ENCODE peak calls at places on chromosomes 1 and 21, in four cellular contexts. One of them, this sample, is unnamed.
A peak's percentile ranks its signal among the peaks of the same experiment; 100 is the strongest.

GRCh38 chr21:39077816-39078215 is 105.4 kb downstream of the PSMG1 start:
- DNase-seq in right lobe of liver: no peak
- DNase-seq in tibial nerve: no peak
- DNase-seq in heart left ventricle: no peak
- DNase-seq in this sample: no peak

GRCh38 chr1:116170901-116171589 is 59.8 kb downstream of the MAB21L3 start:
- DNase-seq in right lobe of liver: no peak
- DNase-seq in tibial nerve: no peak
- DNase-seq in heart left ventricle: no peak
- DNase-seq in this sample: no peak

GRCh38 chr1:82632164-82632563 is 831.4 kb downstream of the ADGRL2 start:
- DNase-seq in right lobe of liver: no peak
- DNase-seq in tibial nerve: no peak
- DNase-seq in heart left ventricle: no peak
- DNase-seq in this sample: no peak

GRCh38 chr1:29515188-29515955 is 279.1 kb downstream of the PTPRU start:
- DNase-seq in right lobe of liver: peak; percentile 9
- DNase-seq in tibial nerve: no peak
- DNase-seq in heart left ventricle: no peak
- DNase-seq in this sample: no peak

GRCh38 chr1:169115891-169116585 is 9.5 kb downstream of the ATP1B1 start:
- DNase-seq in right lobe of liver: peak; percentile 89
- DNase-seq in tibial nerve: no peak
- DNase-seq in heart left ventricle: peak; percentile 80
- DNase-seq in this sample: no peak

GRCh38 chr21:29024474-29025327 is at the start of gene USP16:
- DNase-seq in right lobe of liver: peak; percentile 94
- DNase-seq in tibial nerve: peak; percentile 85
- DNase-seq in heart left ventricle: peak; percentile 97
- DNase-seq in this sample: peak; percentile 95

GRCh38 chr1:187892640-187893039 is 1063.9 kb downstream of the PLA2G4A start:
- DNase-seq in right lobe of liver: no peak
- DNase-seq in tibial nerve: no peak
- DNase-seq in heart left ventricle: no peak
- DNase-seq in this sample: no peak

GRCh38 chr21:41429925-41430491 is 4.0 kb downstream of the MX1 start:
- DNase-seq in right lobe of liver: no peak
- DNase-seq in tibial nerve: no peak
- DNase-seq in heart left ventricle: no peak
- DNase-seq in this sample: no peak

GRCh38 chr1:116763116-116763786 is 9.0 kb downstream of the CD2 start:
- DNase-seq in right lobe of liver: no peak
- DNase-seq in tibial nerve: no peak
- DNase-seq in heart left ventricle: no peak
- DNase-seq in this sample: no peak

GRCh38 chr21:14718957-14719356 is 172.8 kb upstream of the SAMSN1 start:
- DNase-seq in right lobe of liver: no peak
- DNase-seq in tibial nerve: no peak
- DNase-seq in heart left ventricle: no peak
- DNase-seq in this sample: no peak

GRCh38 chr21:41750532-41751151 is 16.2 kb downstream of the RIPK4 start:
- DNase-seq in right lobe of liver: no peak
- DNase-seq in tibial nerve: no peak
- DNase-seq in heart left ventricle: no peak
- DNase-seq in this sample: no peak

GRCh38 chr1:201655910-201656669 is 117.2 kb downstream of the NAV1 start:
- DNase-seq in right lobe of liver: no peak
- DNase-seq in tibial nerve: no peak
- DNase-seq in heart left ventricle: no peak
- DNase-seq in this sample: peak; percentile 44

GRCh38 chr1:171655215-171656116 is 3.0 kb upstream of the MYOC start:
- DNase-seq in right lobe of liver: peak; percentile 61
- DNase-seq in tibial nerve: peak; percentile 51
- DNase-seq in heart left ventricle: peak; percentile 86
- DNase-seq in this sample: peak; percentile 79

DNA sequence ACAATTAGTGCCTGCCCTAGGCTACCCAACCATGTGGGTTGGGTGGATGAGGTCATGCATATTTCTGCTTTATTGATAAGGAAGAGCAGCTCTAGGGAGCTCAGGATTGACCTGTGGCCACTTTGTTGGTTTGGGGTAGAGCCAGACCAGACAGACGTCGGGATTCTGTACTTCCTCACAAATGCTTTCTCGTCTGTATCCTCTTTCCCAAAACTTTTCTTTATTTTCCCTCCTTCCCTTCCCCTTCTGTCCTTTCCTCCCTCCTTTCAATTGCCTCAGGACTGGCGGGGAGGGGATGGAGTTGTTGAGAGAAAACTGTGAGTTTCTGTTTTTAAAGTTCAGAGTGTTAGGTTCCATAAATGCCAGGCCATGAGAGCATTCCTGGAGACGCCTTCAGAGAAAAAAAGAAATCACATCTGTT is 68.0 kb downstream of the UCK2 start:
- DNase-seq in right lobe of liver: no peak
- DNase-seq in tibial nerve: no peak
- DNase-seq in heart left ventricle: no peak
- DNase-seq in this sample: no peak
- H3K4me1 ChIP-seq in right lobe of liver: no peaks in the 10 kb centered on the region
- H3K4me1 ChIP-seq in tibial nerve: no peaks in the 10 kb centered on the region
- H3K4me1 ChIP-seq in heart left ventricle: peaks cover 63% of the 10 kb centered on the region
- H3K4me1 ChIP-seq in this sample: no peaks in the 10 kb centered on the region

GRCh38 chr21:31514598-31514997 is 144.9 kb upstream of the SOD1 start:
- DNase-seq in right lobe of liver: no peak
- DNase-seq in tibial nerve: peak; percentile 35
- DNase-seq in heart left ventricle: no peak
- DNase-seq in this sample: no peak
- TF ChIP-seq CTCF in right lobe of liver: no peak
- TF ChIP-seq CTCF in tibial nerve: no peak
- TF ChIP-seq CTCF in heart left ventricle: no peak
- TF ChIP-seq CTCF in this sample: no peak

DNA sequence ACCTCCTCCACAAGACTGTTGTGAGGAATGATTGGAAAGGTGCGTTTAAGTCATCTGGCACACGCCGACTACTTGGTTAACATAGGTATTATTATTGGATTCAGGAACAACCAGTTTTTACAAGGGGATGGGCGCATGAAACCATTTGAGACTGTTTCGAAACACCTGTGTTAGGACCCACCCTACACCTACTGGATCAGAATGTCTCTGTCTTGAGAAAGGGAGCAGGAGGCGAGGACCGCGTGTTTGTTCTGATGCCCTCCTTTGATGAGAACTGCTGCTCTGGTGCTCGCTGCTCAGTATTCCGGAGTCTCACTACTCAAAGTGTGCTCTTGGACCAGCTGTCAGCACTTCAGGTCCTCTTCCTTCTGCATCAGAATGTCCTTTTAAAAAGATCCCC is 7.3 kb downstream of the H6PD start:
- DNase-seq in right lobe of liver: no peak
- DNase-seq in tibial nerve: no peak
- DNase-seq in heart left ventricle: no peak
- DNase-seq in this sample: no peak
- H3K4me1 ChIP-seq in right lobe of liver: no peaks in the 10 kb centered on the region
- H3K4me1 ChIP-seq in tibial nerve: no peaks in the 10 kb centered on the region
- H3K4me1 ChIP-seq in heart left ventricle: peaks cover 62% of the 10 kb centered on the region
- H3K4me1 ChIP-seq in this sample: peaks cover 10% of the 10 kb centered on the region

DNA sequence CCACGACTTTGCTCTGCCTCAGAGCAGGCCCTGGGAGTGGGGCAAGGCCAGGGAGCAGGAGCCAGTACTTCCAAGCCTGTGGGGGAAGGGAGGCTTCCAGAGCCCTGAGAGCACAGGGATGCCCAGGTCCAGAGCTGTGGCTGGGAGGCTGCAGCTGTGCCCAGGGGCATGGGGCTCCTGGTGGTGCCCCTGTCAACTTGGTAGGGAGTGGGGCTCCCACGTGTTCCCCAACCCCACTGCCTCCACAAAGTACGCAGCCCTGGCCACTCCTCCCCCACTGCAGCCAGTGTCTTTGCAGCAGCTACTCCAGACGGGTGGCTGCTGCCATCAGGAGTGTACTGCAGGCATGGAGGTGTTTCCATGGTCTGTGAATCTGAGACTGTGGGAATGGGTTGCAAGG is 294.1 kb upstream of the SNX7 start:
- DNase-seq in right lobe of liver: no peak
- DNase-seq in tibial nerve: no peak
- DNase-seq in heart left ventricle: no peak
- DNase-seq in this sample: no peak
- TF ChIP-seq CTCF in right lobe of liver: no peak
- TF ChIP-seq CTCF in tibial nerve: no peak
- TF ChIP-seq CTCF in heart left ventricle: no peak
- TF ChIP-seq CTCF in this sample: no peak

GRCh38 chr1:31027693-31028526 is 37.6 kb downstream of the PUM1 start:
- DNase-seq in right lobe of liver: no peak
- DNase-seq in tibial nerve: no peak
- DNase-seq in heart left ventricle: no peak
- DNase-seq in this sample: no peak
- H3K4me1 ChIP-seq in right lobe of liver: peaks cover 7% of the 10 kb centered on the region
- H3K4me1 ChIP-seq in tibial nerve: no peaks in the 10 kb centered on the region
- H3K4me1 ChIP-seq in heart left ventricle: peaks cover 46% of the 10 kb centered on the region
- H3K4me1 ChIP-seq in this sample: peaks cover 10% of the 10 kb centered on the region

GRCh38 chr1:54273092-54273836 is 73.3 kb downstream of the MRPL37 start:
- DNase-seq in right lobe of liver: peak; percentile 90
- DNase-seq in tibial nerve: peak; percentile 64
- DNase-seq in heart left ventricle: peak; percentile 91
- DNase-seq in this sample: peak; percentile 90

GRCh38 chr1:54272134-54272533 is 72.2 kb downstream of the MRPL37 start:
- DNase-seq in right lobe of liver: no peak
- DNase-seq in tibial nerve: no peak
- DNase-seq in heart left ventricle: no peak
- DNase-seq in this sample: no peak

GRCh38 chr1:54271341-54271740 is 71.4 kb downstream of the MRPL37 start:
- DNase-seq in right lobe of liver: no peak
- DNase-seq in tibial nerve: no peak
- DNase-seq in heart left ventricle: peak; percentile 62
- DNase-seq in this sample: no peak

GRCh38 chr1:54273837-54274192 is 73.8 kb downstream of the MRPL37 start:
- DNase-seq in right lobe of liver: peak; percentile 74
- DNase-seq in tibial nerve: peak; percentile 69
- DNase-seq in heart left ventricle: peak; percentile 82
- DNase-seq in this sample: peak; percentile 86

DNA sequence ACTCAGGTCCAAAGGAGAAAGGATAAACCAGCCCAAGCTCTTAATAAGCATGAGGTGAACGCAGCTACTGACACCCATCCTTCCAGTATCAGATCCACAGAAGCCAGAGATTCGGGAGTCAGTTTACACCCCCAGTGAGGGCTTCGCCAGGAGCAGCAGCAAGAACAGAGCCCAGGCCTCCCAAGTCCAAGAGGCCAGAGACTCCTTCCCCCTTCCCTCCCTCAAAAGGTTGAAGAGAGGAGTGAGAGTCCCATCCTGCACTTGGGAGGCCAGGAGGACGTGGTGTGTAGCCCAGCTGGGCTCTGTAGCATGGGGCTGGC is 72.8 kb downstream of the MRPL37 start:
- DNase-seq in right lobe of liver: no peak
- DNase-seq in tibial nerve: no peak
- DNase-seq in heart left ventricle: no peak
- DNase-seq in this sample: no peak
- TF ChIP-seq CTCF in right lobe of liver: no peak
- TF ChIP-seq CTCF in tibial nerve: peak; percentile 32
- TF ChIP-seq CTCF in heart left ventricle: no peak
- TF ChIP-seq CTCF in this sample: no peak

GRCh38 chr1:38183094-38183493 is 136.5 kb upstream of the POU3F1 start:
- DNase-seq in right lobe of liver: no peak
- DNase-seq in tibial nerve: no peak
- DNase-seq in heart left ventricle: no peak
- DNase-seq in this sample: no peak
- H3K4me1 ChIP-seq in right lobe of liver: no peaks in the 10 kb centered on the region
- H3K4me1 ChIP-seq in tibial nerve: no peaks in the 10 kb centered on the region
- H3K4me1 ChIP-seq in heart left ventricle: no peaks in the 10 kb centered on the region
- H3K4me1 ChIP-seq in this sample: no peaks in the 10 kb centered on the region

GRCh38 chr1:42924249-42925131 is 34.2 kb downstream of the SLC2A1 start:
- DNase-seq in right lobe of liver: peak; percentile 91
- DNase-seq in tibial nerve: peak; percentile 91
- DNase-seq in heart left ventricle: peak; percentile 97
- DNase-seq in this sample: peak; percentile 93
- TF ChIP-seq CTCF in right lobe of liver: no peak
- TF ChIP-seq CTCF in tibial nerve: no peak
- TF ChIP-seq CTCF in heart left ventricle: peak; percentile 18
- TF ChIP-seq CTCF in this sample: peak; percentile 26

DNA sequence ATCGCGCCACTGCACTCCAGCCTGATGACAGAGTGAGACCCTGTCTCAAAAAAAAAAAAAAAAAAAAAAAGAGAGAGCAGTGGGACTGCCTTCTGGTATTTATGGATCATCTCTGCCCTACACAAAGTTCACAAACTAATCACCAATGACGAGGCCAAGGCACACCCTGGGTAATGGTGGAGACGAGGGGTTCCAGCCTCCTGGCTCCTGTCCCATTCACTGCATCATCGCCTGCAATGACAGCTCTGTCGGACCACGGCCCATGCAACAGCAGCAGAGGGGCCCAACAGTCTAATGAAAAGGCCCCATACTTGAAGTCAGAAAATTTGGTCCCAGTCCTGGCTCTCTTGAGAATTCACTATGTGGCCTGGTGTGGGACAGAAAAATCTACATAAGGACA is 2.9 kb upstream of the BTG2 start:
- DNase-seq in right lobe of liver: no peak
- DNase-seq in tibial nerve: no peak
- DNase-seq in heart left ventricle: no peak
- DNase-seq in this sample: no peak
- H3K4me1 ChIP-seq in right lobe of liver: no peaks in the 10 kb centered on the region
- H3K4me1 ChIP-seq in tibial nerve: no peaks in the 10 kb centered on the region
- H3K4me1 ChIP-seq in heart left ventricle: peaks cover 14% of the 10 kb centered on the region
- H3K4me1 ChIP-seq in this sample: peaks cover 5% of the 10 kb centered on the region

DNA sequence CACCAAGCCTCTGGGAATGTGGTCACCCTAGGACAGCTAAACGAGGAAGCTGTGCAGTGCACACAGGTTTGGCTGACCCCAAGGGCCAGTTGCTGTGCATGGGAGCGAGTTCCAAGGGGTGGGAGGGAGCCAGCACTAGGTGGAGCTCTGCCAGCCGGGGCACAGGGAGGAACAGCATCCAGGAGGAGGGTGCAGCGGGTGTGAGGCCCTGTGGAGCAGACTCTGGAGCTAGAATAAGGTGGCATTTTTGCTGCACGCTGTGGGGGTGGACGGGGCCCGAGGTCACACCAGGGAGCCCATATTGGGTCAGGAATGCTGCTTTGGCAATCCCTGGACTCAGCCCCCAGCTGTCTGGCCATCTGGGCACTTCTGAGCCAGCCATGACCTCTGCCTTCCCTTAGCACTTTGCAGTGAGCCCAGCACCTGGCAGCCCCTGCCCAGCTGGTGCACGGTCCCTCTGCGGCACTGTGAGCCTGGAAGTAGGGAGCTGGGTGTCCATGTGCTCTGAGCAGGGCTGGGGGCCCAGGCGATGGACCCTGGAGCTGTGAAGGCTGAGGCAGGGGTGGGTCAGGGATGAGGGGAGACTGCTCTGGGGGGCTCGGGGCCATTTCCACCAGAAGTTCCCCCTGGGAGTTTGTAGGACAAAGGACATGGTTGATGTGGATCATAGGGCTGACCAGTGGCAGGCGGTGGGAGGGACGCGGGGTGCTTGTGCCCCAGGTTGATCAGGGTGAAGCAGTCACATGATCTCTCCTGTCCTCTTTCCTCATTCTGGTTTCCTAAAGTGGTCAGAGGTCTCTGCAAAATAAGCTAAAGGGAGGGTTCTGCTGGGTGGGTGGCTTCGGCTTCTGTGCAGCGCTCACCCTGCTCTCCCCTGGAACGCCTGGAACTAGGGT is 8.9 kb downstream of the PDXK start:
- DNase-seq in right lobe of liver: peak; percentile 89
- DNase-seq in tibial nerve: no peak
- DNase-seq in heart left ventricle: peak; percentile 66
- DNase-seq in this sample: peak; percentile 53
- TF ChIP-seq CTCF in right lobe of liver: no peak
- TF ChIP-seq CTCF in tibial nerve: no peak
- TF ChIP-seq CTCF in heart left ventricle: no peak
- TF ChIP-seq CTCF in this sample: no peak